ENCODE peak calls at places on chromosomes 12 and 14, in nine cellular contexts. One of them, this sample, is unnamed.

GRCh38 chr12:57613427-57614109 is 2.3 kb downstream of the ARHGEF25 start:
- DNase-seq in ELR: no peak
- DNase-seq in CD4-positive, alpha-beta T cell: no peak
- DNase-seq in B cell: no peak
- DNase-seq in fibroblast of pulmonary artery: no peak
- DNase-seq in IMR-90: no peak
- DNase-seq in iris pigment epithelial cell: no peak
- DNase-seq in heart left ventricle: no peak
- DNase-seq in activated CD4-positive, alpha-beta T cell treated with anti-CD3 and anti-CD28 coated beads, Interleukin-2, amount 50 U/mL, for 1 hour: no peak
- DNase-seq in this sample: no peak

GRCh38 chr12:27969901-27970390 is 2.6 kb downstream of the PTHLH start:
- DNase-seq in ELR: peak; percentile 84
- DNase-seq in CD4-positive, alpha-beta T cell: peak; percentile 11
- DNase-seq in B cell: peak; percentile 20
- DNase-seq in fibroblast of pulmonary artery: peak; percentile 61
- DNase-seq in IMR-90: peak; percentile 53
- DNase-seq in iris pigment epithelial cell: peak; percentile 57
- DNase-seq in heart left ventricle: peak; percentile 45
- DNase-seq in activated CD4-positive, alpha-beta T cell treated with anti-CD3 and anti-CD28 coated beads, Interleukin-2, amount 50 U/mL, for 1 hour: peak; percentile 26
- DNase-seq in this sample: peak; percentile 15

GRCh38 chr14:104361921-104362681 is 217.5 kb upstream of the C14orf180 start:
- DNase-seq in ELR: no peak
- DNase-seq in CD4-positive, alpha-beta T cell: no peak
- DNase-seq in B cell: no peak
- DNase-seq in fibroblast of pulmonary artery: no peak
- DNase-seq in IMR-90: no peak
- DNase-seq in iris pigment epithelial cell: no peak
- DNase-seq in heart left ventricle: peak; percentile 17
- DNase-seq in activated CD4-positive, alpha-beta T cell treated with anti-CD3 and anti-CD28 coated beads, Interleukin-2, amount 50 U/mL, for 1 hour: no peak
- DNase-seq in this sample: no peak

GRCh38 chr12:108918960-108919642 is 39.2 kb downstream of the DAO start:
- DNase-seq in ELR: no peak
- DNase-seq in CD4-positive, alpha-beta T cell: no peak
- DNase-seq in B cell: no peak
- DNase-seq in fibroblast of pulmonary artery: no peak
- DNase-seq in IMR-90: no peak
- DNase-seq in iris pigment epithelial cell: no peak
- DNase-seq in heart left ventricle: no peak
- DNase-seq in activated CD4-positive, alpha-beta T cell treated with anti-CD3 and anti-CD28 coated beads, Interleukin-2, amount 50 U/mL, for 1 hour: no peak
- DNase-seq in this sample: no peak

GRCh38 chr14:77151245-77151644 is 9.7 kb upstream of the ZDHHC22 start:
- DNase-seq in ELR: peak; percentile 52
- DNase-seq in CD4-positive, alpha-beta T cell: no peak
- DNase-seq in B cell: peak; percentile 29
- DNase-seq in fibroblast of pulmonary artery: peak; percentile 29
- DNase-seq in IMR-90: no peak
- DNase-seq in iris pigment epithelial cell: peak; percentile 17
- DNase-seq in heart left ventricle: no peak
- DNase-seq in activated CD4-positive, alpha-beta T cell treated with anti-CD3 and anti-CD28 coated beads, Interleukin-2, amount 50 U/mL, for 1 hour: no peak
- DNase-seq in this sample: no peak

GRCh38 chr12:96219700-96220206 is 25.6 kb downstream of the ELK3 start:
- DNase-seq in ELR: peak; percentile 99
- DNase-seq in CD4-positive, alpha-beta T cell: no peak
- DNase-seq in B cell: no peak
- DNase-seq in fibroblast of pulmonary artery: peak; percentile 92
- DNase-seq in IMR-90: peak; percentile 98
- DNase-seq in iris pigment epithelial cell: peak; percentile 99
- DNase-seq in heart left ventricle: no peak
- DNase-seq in activated CD4-positive, alpha-beta T cell treated with anti-CD3 and anti-CD28 coated beads, Interleukin-2, amount 50 U/mL, for 1 hour: no peak
- DNase-seq in this sample: no peak

GRCh38 chr14:64040044-64040443 is 187.2 kb downstream of the SYNE2 start:
- DNase-seq in ELR: peak; percentile 34
- DNase-seq in CD4-positive, alpha-beta T cell: no peak
- DNase-seq in B cell: no peak
- DNase-seq in fibroblast of pulmonary artery: peak; percentile 35
- DNase-seq in IMR-90: peak; percentile 44
- DNase-seq in iris pigment epithelial cell: peak; percentile 24
- DNase-seq in heart left ventricle: no peak
- DNase-seq in activated CD4-positive, alpha-beta T cell treated with anti-CD3 and anti-CD28 coated beads, Interleukin-2, amount 50 U/mL, for 1 hour: no peak
- DNase-seq in this sample: no peak

GRCh38 chr14:77158175-77158908 is 16.8 kb upstream of the ZDHHC22 start:
- DNase-seq in ELR: peak; percentile 72
- DNase-seq in CD4-positive, alpha-beta T cell: no peak
- DNase-seq in B cell: no peak
- DNase-seq in fibroblast of pulmonary artery: peak; percentile 70
- DNase-seq in IMR-90: peak; percentile 71
- DNase-seq in iris pigment epithelial cell: peak; percentile 61
- DNase-seq in heart left ventricle: peak; percentile 73
- DNase-seq in activated CD4-positive, alpha-beta T cell treated with anti-CD3 and anti-CD28 coated beads, Interleukin-2, amount 50 U/mL, for 1 hour: no peak
- DNase-seq in this sample: no peak

GRCh38 chr12:12263909-12264308 is 2.9 kb downstream of the LRP6 start:
- DNase-seq in ELR: no peak
- DNase-seq in CD4-positive, alpha-beta T cell: no peak
- DNase-seq in B cell: no peak
- DNase-seq in fibroblast of pulmonary artery: no peak
- DNase-seq in IMR-90: no peak
- DNase-seq in iris pigment epithelial cell: peak; percentile 33
- DNase-seq in heart left ventricle: no peak
- DNase-seq in activated CD4-positive, alpha-beta T cell treated with anti-CD3 and anti-CD28 coated beads, Interleukin-2, amount 50 U/mL, for 1 hour: no peak
- DNase-seq in this sample: no peak

GRCh38 chr12:28443337-28443736 is 253.1 kb downstream of the CCDC91 start:
- DNase-seq in ELR: no peak
- DNase-seq in CD4-positive, alpha-beta T cell: no peak
- DNase-seq in B cell: no peak
- DNase-seq in fibroblast of pulmonary artery: no peak
- DNase-seq in IMR-90: no peak
- DNase-seq in iris pigment epithelial cell: no peak
- DNase-seq in heart left ventricle: no peak
- DNase-seq in activated CD4-positive, alpha-beta T cell treated with anti-CD3 and anti-CD28 coated beads, Interleukin-2, amount 50 U/mL, for 1 hour: no peak
- DNase-seq in this sample: no peak

GRCh38 chr14:101195309-101195724 is 291.8 kb upstream of the RTL1 start:
- DNase-seq in ELR: no peak
- DNase-seq in CD4-positive, alpha-beta T cell: no peak
- DNase-seq in B cell: no peak
- DNase-seq in fibroblast of pulmonary artery: no peak
- DNase-seq in IMR-90: no peak
- DNase-seq in iris pigment epithelial cell: no peak
- DNase-seq in heart left ventricle: no peak
- DNase-seq in activated CD4-positive, alpha-beta T cell treated with anti-CD3 and anti-CD28 coated beads, Interleukin-2, amount 50 U/mL, for 1 hour: no peak
- DNase-seq in this sample: no peak

GRCh38 chr12:131133015-131133905 is 179.6 kb downstream of the ADGRD1 start:
- DNase-seq in ELR: no peak
- DNase-seq in CD4-positive, alpha-beta T cell: no peak
- DNase-seq in B cell: no peak
- DNase-seq in fibroblast of pulmonary artery: no peak
- DNase-seq in IMR-90: no peak
- DNase-seq in iris pigment epithelial cell: no peak
- DNase-seq in heart left ventricle: no peak
- DNase-seq in activated CD4-positive, alpha-beta T cell treated with anti-CD3 and anti-CD28 coated beads, Interleukin-2, amount 50 U/mL, for 1 hour: no peak
- DNase-seq in this sample: no peak

GRCh38 chr12:76588881-76589565 is 29.5 kb upstream of the OSBPL8 start:
- DNase-seq in ELR: peak; percentile 36
- DNase-seq in CD4-positive, alpha-beta T cell: no peak
- DNase-seq in B cell: no peak
- DNase-seq in fibroblast of pulmonary artery: peak; percentile 88
- DNase-seq in IMR-90: peak; percentile 90
- DNase-seq in iris pigment epithelial cell: peak; percentile 98
- DNase-seq in heart left ventricle: no peak
- DNase-seq in activated CD4-positive, alpha-beta T cell treated with anti-CD3 and anti-CD28 coated beads, Interleukin-2, amount 50 U/mL, for 1 hour: no peak
- DNase-seq in this sample: no peak

GRCh38 chr12:59499774-59500173 is 96.1 kb upstream of the SLC16A7 start:
- DNase-seq in ELR: no peak
- DNase-seq in CD4-positive, alpha-beta T cell: no peak
- DNase-seq in B cell: no peak
- DNase-seq in fibroblast of pulmonary artery: no peak
- DNase-seq in IMR-90: no peak
- DNase-seq in iris pigment epithelial cell: no peak
- DNase-seq in heart left ventricle: no peak
- DNase-seq in activated CD4-positive, alpha-beta T cell treated with anti-CD3 and anti-CD28 coated beads, Interleukin-2, amount 50 U/mL, for 1 hour: no peak
- DNase-seq in this sample: no peak

GRCh38 chr14:101194356-101195308 is 291.1 kb upstream of the RTL1 start:
- DNase-seq in ELR: no peak
- DNase-seq in CD4-positive, alpha-beta T cell: no peak
- DNase-seq in B cell: no peak
- DNase-seq in fibroblast of pulmonary artery: no peak
- DNase-seq in IMR-90: no peak
- DNase-seq in iris pigment epithelial cell: no peak
- DNase-seq in heart left ventricle: no peak
- DNase-seq in activated CD4-positive, alpha-beta T cell treated with anti-CD3 and anti-CD28 coated beads, Interleukin-2, amount 50 U/mL, for 1 hour: no peak
- DNase-seq in this sample: no peak